ENCODE peak calls at places on chromosomes 7 and 10, in five cellular contexts. One of them, this sample, is unnamed. For H3K9me3, the result is how much of the 10 kb centered on the place peaks cover.

GRCh38 chr7:149071641-149072437 is 18.7 kb downstream of the ZNF786 start:
- DNase-seq in right atrium auricular region: no peak
- DNase-seq in neuronal stem cell: peak
- DNase-seq in aorta: peak
- DNase-seq in ovary: no peak
- DNase-seq in this sample: no peak

GRCh38 chr10:33178026-33178755 is 156.3 kb downstream of the NRP1 start:
- DNase-seq in right atrium auricular region: no peak
- DNase-seq in neuronal stem cell: no peak
- DNase-seq in aorta: no peak
- DNase-seq in ovary: no peak
- DNase-seq in this sample: no peak

GRCh38 chr7:13832346-13832745 is 157.1 kb downstream of the ETV1 start:
- DNase-seq in right atrium auricular region: no peak
- DNase-seq in neuronal stem cell: no peak
- DNase-seq in aorta: no peak
- DNase-seq in ovary: no peak
- DNase-seq in this sample: no peak

GRCh38 chr7:82443801-82444219 is 233 bp upstream of the CACNA2D1 start:
- DNase-seq in right atrium auricular region: peak
- DNase-seq in neuronal stem cell: peak
- DNase-seq in aorta: peak
- DNase-seq in ovary: peak
- DNase-seq in this sample: peak

GRCh38 chr10:36256166-36256565 is 614.1 kb upstream of the FZD8 start:
- DNase-seq in right atrium auricular region: no peak
- DNase-seq in neuronal stem cell: no peak
- DNase-seq in aorta: no peak
- DNase-seq in ovary: no peak
- DNase-seq in this sample: no peak

GRCh38 chr7:93301736-93302135 is 69.6 kb downstream of the VPS50 start:
- DNase-seq in right atrium auricular region: no peak
- DNase-seq in neuronal stem cell: no peak
- DNase-seq in aorta: no peak
- DNase-seq in ovary: no peak
- DNase-seq in this sample: no peak

GRCh38 chr10:5385224-5385623 is 19.4 kb downstream of the TUBAL3 start:
- DNase-seq in right atrium auricular region: no peak
- DNase-seq in neuronal stem cell: no peak
- DNase-seq in aorta: no peak
- DNase-seq in ovary: no peak
- DNase-seq in this sample: no peak

GRCh38 chr7:128069367-128070364 is 38.4 kb upstream of the LRRC4 start:
- DNase-seq in right atrium auricular region: no peak
- DNase-seq in neuronal stem cell: no peak
- DNase-seq in aorta: no peak
- DNase-seq in ovary: no peak
- DNase-seq in this sample: no peak

GRCh38 chr7:157711353-157711888 is 374.6 kb downstream of the DNAJB6 start:
- DNase-seq in right atrium auricular region: no peak
- DNase-seq in neuronal stem cell: no peak
- DNase-seq in aorta: no peak
- DNase-seq in ovary: peak
- DNase-seq in this sample: no peak

GRCh38 chr7:108653526-108653925 is 83.9 kb downstream of the DNAJB9 start:
- DNase-seq in right atrium auricular region: no peak
- DNase-seq in neuronal stem cell: no peak
- DNase-seq in aorta: no peak
- DNase-seq in ovary: no peak
- DNase-seq in this sample: no peak

GRCh38 chr7:106947244-106947728 is 82.2 kb downstream of the PIK3CG start:
- DNase-seq in right atrium auricular region: peak
- DNase-seq in neuronal stem cell: peak
- DNase-seq in aorta: no peak
- DNase-seq in ovary: peak
- DNase-seq in this sample: peak

GRCh38 chr10:90775351-90776028 is 82.3 kb downstream of the HTR7 start:
- DNase-seq in right atrium auricular region: no peak
- DNase-seq in neuronal stem cell: no peak
- DNase-seq in aorta: peak
- DNase-seq in ovary: no peak
- DNase-seq in this sample: no peak

GRCh38 chr7:129969881-129970446 is 17.2 kb upstream of the UBE2H start:
- DNase-seq in right atrium auricular region: no peak
- DNase-seq in neuronal stem cell: no peak
- DNase-seq in aorta: no peak
- DNase-seq in ovary: no peak
- DNase-seq in this sample: peak

GRCh38 chr7:64685741-64686140 is 19.8 kb downstream of the ZNF107 start:
- DNase-seq in right atrium auricular region: no peak
- DNase-seq in neuronal stem cell: no peak
- DNase-seq in aorta: no peak
- DNase-seq in ovary: no peak
- DNase-seq in this sample: no peak
- H3K9me3 ChIP-seq in right atrium auricular region: under half
- H3K9me3 ChIP-seq in neuronal stem cell: under half
- H3K9me3 ChIP-seq in aorta: under half
- H3K9me3 ChIP-seq in ovary: under half
- H3K9me3 ChIP-seq in this sample: under half

GRCh38 chr7:44048031-44048795 is 3.7 kb downstream of the DBNL start:
- DNase-seq in right atrium auricular region: no peak
- DNase-seq in neuronal stem cell: no peak
- DNase-seq in aorta: no peak
- DNase-seq in ovary: peak
- DNase-seq in this sample: no peak

GRCh38 chr7:44052771-44053365 is 8.4 kb downstream of the DBNL start:
- DNase-seq in right atrium auricular region: no peak
- DNase-seq in neuronal stem cell: no peak
- DNase-seq in aorta: no peak
- DNase-seq in ovary: peak
- DNase-seq in this sample: no peak

GRCh38 chr7:44051611-44052220 is 7.2 kb downstream of the DBNL start:
- DNase-seq in right atrium auricular region: no peak
- DNase-seq in neuronal stem cell: no peak
- DNase-seq in aorta: no peak
- DNase-seq in ovary: peak
- DNase-seq in this sample: no peak

GRCh38 chr7:44050121-44050914 is 5.8 kb downstream of the DBNL start:
- DNase-seq in right atrium auricular region: no peak
- DNase-seq in neuronal stem cell: no peak
- DNase-seq in aorta: no peak
- DNase-seq in ovary: no peak
- DNase-seq in this sample: no peak

DNA sequence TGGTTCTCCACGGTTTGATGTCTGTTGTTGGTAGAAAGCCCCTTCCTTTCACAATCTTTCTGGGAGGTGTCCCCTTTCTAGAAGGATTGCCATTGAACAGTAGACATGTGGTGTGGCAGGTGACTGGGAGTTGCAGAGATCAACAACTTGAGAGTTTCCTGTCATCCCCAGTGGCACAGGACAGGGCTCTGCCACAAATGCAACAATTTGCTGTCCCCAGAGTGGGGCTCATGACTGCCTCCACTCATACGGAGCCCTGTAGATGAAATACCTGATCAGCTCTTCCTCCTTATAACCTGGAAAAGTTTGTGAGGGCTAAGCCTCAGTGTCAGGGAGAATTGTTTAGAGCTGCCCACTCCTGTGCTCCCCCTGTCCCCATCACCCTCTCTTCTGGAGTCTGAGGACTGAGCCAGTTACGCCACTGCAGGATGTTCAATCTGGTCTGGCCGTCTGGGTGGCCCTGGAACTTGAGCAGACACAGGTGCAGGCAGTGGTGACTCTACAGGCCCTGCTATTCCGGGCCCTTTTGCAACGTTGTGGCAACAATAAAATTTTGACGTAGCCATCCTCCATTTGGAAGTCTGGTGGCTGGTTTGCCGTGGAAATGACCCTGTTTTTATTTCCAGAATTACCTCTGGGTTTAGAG is 6.5 kb downstream of the DBNL start:
- DNase-seq in right atrium auricular region: no peak
- DNase-seq in neuronal stem cell: no peak
- DNase-seq in aorta: no peak
- DNase-seq in ovary: no peak
- DNase-seq in this sample: no peak
- H3K9me3 ChIP-seq in right atrium auricular region: under half
- H3K9me3 ChIP-seq in neuronal stem cell: under half
- H3K9me3 ChIP-seq in aorta: under half
- H3K9me3 ChIP-seq in ovary: under half
- H3K9me3 ChIP-seq in this sample: under half

GRCh38 chr10:14474656-14475055 is 143.9 kb upstream of the FRMD4A start:
- DNase-seq in right atrium auricular region: no peak
- DNase-seq in neuronal stem cell: no peak
- DNase-seq in aorta: no peak
- DNase-seq in ovary: no peak
- DNase-seq in this sample: no peak

GRCh38 chr10:14466256-14466655 is 135.5 kb upstream of the FRMD4A start:
- DNase-seq in right atrium auricular region: no peak
- DNase-seq in neuronal stem cell: no peak
- DNase-seq in aorta: no peak
- DNase-seq in ovary: no peak
- DNase-seq in this sample: no peak

GRCh38 chr10:14468726-14469125 is 138.0 kb upstream of the FRMD4A start:
- DNase-seq in right atrium auricular region: no peak
- DNase-seq in neuronal stem cell: no peak
- DNase-seq in aorta: no peak
- DNase-seq in ovary: no peak
- DNase-seq in this sample: no peak

GRCh38 chr10:14468022-14468421 is 137.3 kb upstream of the FRMD4A start:
- DNase-seq in right atrium auricular region: no peak
- DNase-seq in neuronal stem cell: no peak
- DNase-seq in aorta: no peak
- DNase-seq in ovary: no peak
- DNase-seq in this sample: no peak

GRCh38 chr10:14470920-14471319 is 140.2 kb upstream of the FRMD4A start:
- DNase-seq in right atrium auricular region: no peak
- DNase-seq in neuronal stem cell: no peak
- DNase-seq in aorta: no peak
- DNase-seq in ovary: no peak
- DNase-seq in this sample: no peak
- H3K9me3 ChIP-seq in right atrium auricular region: under half
- H3K9me3 ChIP-seq in neuronal stem cell: under half
- H3K9me3 ChIP-seq in aorta: under half
- H3K9me3 ChIP-seq in ovary: under half
- H3K9me3 ChIP-seq in this sample: under half

DNA sequence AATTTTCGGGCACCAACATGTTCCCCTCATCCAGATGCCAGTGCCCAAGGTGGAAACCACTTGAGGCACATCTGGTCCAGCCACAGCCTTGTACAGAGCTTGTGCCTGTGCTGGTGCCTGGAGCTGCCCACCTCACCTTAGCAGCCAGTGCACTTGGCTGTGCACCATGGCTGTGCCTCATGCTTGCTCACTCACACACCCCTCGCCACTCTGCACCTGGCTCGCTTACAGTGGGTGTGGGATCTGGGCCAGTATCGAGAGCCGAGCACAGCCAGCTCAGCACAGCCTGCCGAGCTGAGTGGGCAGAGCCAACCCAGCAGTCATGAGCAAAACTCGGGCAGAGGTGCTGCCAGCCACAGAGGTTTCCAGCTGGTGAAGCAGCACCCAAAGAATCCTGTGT is 139.9 kb upstream of the NUPR2 start:
- DNase-seq in right atrium auricular region: no peak
- DNase-seq in neuronal stem cell: no peak
- DNase-seq in aorta: peak
- DNase-seq in ovary: no peak
- DNase-seq in this sample: no peak
- H3K9me3 ChIP-seq in right atrium auricular region: under half
- H3K9me3 ChIP-seq in neuronal stem cell: under half
- H3K9me3 ChIP-seq in aorta: under half
- H3K9me3 ChIP-seq in ovary: under half
- H3K9me3 ChIP-seq in this sample: under half

GRCh38 chr10:131141645-131142445 is 169.7 kb downstream of the TCERG1L start:
- DNase-seq in right atrium auricular region: no peak
- DNase-seq in neuronal stem cell: no peak
- DNase-seq in aorta: no peak
- DNase-seq in ovary: no peak
- DNase-seq in this sample: no peak
- H3K9me3 ChIP-seq in right atrium auricular region: under half
- H3K9me3 ChIP-seq in neuronal stem cell: under half
- H3K9me3 ChIP-seq in aorta: under half
- H3K9me3 ChIP-seq in ovary: under half
- H3K9me3 ChIP-seq in this sample: under half

This sample was measured in HAP-1.